ENCODE peak calls at places on chromosomes 4 and X, in five cellular contexts. M is psoas muscle; U is OCI-LY7; F is fibroblast of villous mesenchyme; D is CD4-positive, alpha-beta T cell. W is an unnamed sample.

GRCh38 chr4:53507671-53508286 is 83.5 kb downstream of the LNX1 start:
- DNase-seq in M (peak), U (no peak), F (peak), D (no peak), W (peak)

GRCh38 chr4:54683616-54684346 is 26.0 kb downstream of the KIT start:
- DNase-seq in M (no peak), U (peak), F (no peak), D (peak), W (peak)

GRCh38 chrX:10755477-10756334 is 135.3 kb upstream of the MID1 start:
- DNase-seq in M (no peak), U (no peak), F (peak), D (no peak), W (peak)

GRCh38 chr4:17577660-17578481 is 873 bp downstream of the LAP3 start:
- DNase-seq in M (peak), U (peak), F (peak), D (peak), W (peak)

GRCh38 chr4:85955614-85956295 is 404.1 kb downstream of the MAPK10 start:
- DNase-seq in M (no peak), U (no peak), F (peak), D (no peak), W (no peak)

GRCh38 chr4:153013202-153013988 is 77.3 kb downstream of the FHDC1 start:
- DNase-seq in M (no peak), U (no peak), F (no peak), D (no peak), W (no peak)

GRCh38 chr4:2767705-2768074 is 11.6 kb upstream of the TNIP2 start:
- DNase-seq in M (peak), U (no peak), F (no peak), D (no peak), W (no peak)

GRCh38 chrX:10483191-10483808 is 137.1 kb downstream of the MID1 start:
- DNase-seq in M (no peak), U (no peak), F (no peak), D (no peak), W (no peak)

GRCh38 chr4:121479801-121480200 is 99.0 kb upstream of the QRFPR start:
- DNase-seq in M (no peak), U (no peak), F (no peak), D (no peak), W (no peak)

GRCh38 chrX:115642895-115643530 is 82.0 kb downstream of the PLS3 start:
- DNase-seq in M (no peak), U (peak), F (peak), D (peak), W (peak)

GRCh38 chr4:165874799-165875371 is 1.8 kb downstream of the TLL1 start:
- DNase-seq in M (peak), U (no peak), F (no peak), D (no peak), W (no peak)

GRCh38 chr4:150578745-150579470 is 3.0 kb upstream of the MAB21L2 start:
- DNase-seq in M (no peak), U (no peak), F (no peak), D (no peak), W (peak)

GRCh38 chr4:55364691-55365346 is 18.8 kb downstream of the SRD5A3 start:
- DNase-seq in M (no peak), U (no peak), F (no peak), D (no peak), W (no peak)

GRCh38 chr4:7886250-7886973 is 53.2 kb downstream of the AFAP1 start:
- DNase-seq in M (no peak), U (no peak), F (peak), D (no peak), W (peak)

GRCh38 chr4:81466841-81467671 is 4.7 kb downstream of the RASGEF1B start:
- DNase-seq in M (no peak), U (peak), F (peak), D (peak), W (peak)

GRCh38 chr4:188841523-188841922 is 702.3 kb downstream of the TRIML1 start:
- DNase-seq in M (no peak), U (no peak), F (peak), D (no peak), W (peak)

GRCh38 chrX:136268051-136269048 is 17.1 kb upstream of the MAP7D3 start:
- DNase-seq in M (no peak), U (peak), F (peak), D (peak), W (peak)

GRCh38 chr4:114116861-114117260 is 137.4 kb upstream of the ARSJ start:
- DNase-seq in M (no peak), U (no peak), F (no peak), D (no peak), W (no peak)

GRCh38 chr4:139595989-139596679 is 40.1 kb upstream of the SETD7 start:
- DNase-seq in M (peak), U (no peak), F (no peak), D (no peak), W (peak)

GRCh38 chrX:53583571-53583970 is 102.9 kb downstream of the HUWE1 start:
- DNase-seq in M (no peak), U (no peak), F (no peak), D (no peak), W (no peak)

GRCh38 chr4:6907658-6908191 is 1.9 kb upstream of the TBC1D14 start:
- DNase-seq in M (no peak), U (peak), F (peak), D (no peak), W (peak)

GRCh38 chr4:168630445-168631187 is 133.8 kb downstream of the PALLD start:
- DNase-seq in M (no peak), U (no peak), F (peak), D (no peak), W (peak)

GRCh38 chrX:17414839-17415238 is 39.8 kb downstream of the NHS start:
- DNase-seq in M (no peak), U (no peak), F (no peak), D (no peak), W (no peak)

GRCh38 chr4:174154455-174154854 is 129.0 kb downstream of the FBXO8 start:
- DNase-seq in M (no peak), U (no peak), F (peak), D (no peak), W (peak)

GRCh38 chr4:41611881-41612871 is 74.2 kb downstream of the LIMCH1 start:
- DNase-seq in M (peak), U (no peak), F (no peak), D (no peak), W (peak)

GRCh38 chr4:111943796-111944203 is 201.5 kb upstream of the FAM241A start:
- DNase-seq in M (no peak), U (peak), F (peak), D (no peak), W (peak)

GRCh38 chrX:9374537-9374936 is 90.3 kb upstream of the TBL1X start:
- DNase-seq in M (no peak), U (no peak), F (peak), D (no peak), W (peak)

GRCh38 chr4:69781458-69782418 is 21.3 kb upstream of the SULT1B1 start:
- DNase-seq in M (no peak), U (no peak), F (no peak), D (no peak), W (no peak)

GRCh38 chr4:184388106-184388505 is 86.2 kb downstream of the IRF2 start:
- DNase-seq in M (no peak), U (no peak), F (no peak), D (no peak), W (no peak)

GRCh38 chr4:150390531-150390910 is 191.4 kb upstream of the MAB21L2 start:
- DNase-seq in M (no peak), U (no peak), F (no peak), D (no peak), W (no peak)

GRCh38 chr4:64718091-64718490 is 308.8 kb upstream of the TECRL start:
- DNase-seq in M (no peak), U (no peak), F (no peak), D (no peak), W (peak)

GRCh38 chr4:64715741-64716140 is 306.5 kb upstream of the TECRL start:
- DNase-seq in M (no peak), U (no peak), F (no peak), D (no peak), W (no peak)

DNA sequence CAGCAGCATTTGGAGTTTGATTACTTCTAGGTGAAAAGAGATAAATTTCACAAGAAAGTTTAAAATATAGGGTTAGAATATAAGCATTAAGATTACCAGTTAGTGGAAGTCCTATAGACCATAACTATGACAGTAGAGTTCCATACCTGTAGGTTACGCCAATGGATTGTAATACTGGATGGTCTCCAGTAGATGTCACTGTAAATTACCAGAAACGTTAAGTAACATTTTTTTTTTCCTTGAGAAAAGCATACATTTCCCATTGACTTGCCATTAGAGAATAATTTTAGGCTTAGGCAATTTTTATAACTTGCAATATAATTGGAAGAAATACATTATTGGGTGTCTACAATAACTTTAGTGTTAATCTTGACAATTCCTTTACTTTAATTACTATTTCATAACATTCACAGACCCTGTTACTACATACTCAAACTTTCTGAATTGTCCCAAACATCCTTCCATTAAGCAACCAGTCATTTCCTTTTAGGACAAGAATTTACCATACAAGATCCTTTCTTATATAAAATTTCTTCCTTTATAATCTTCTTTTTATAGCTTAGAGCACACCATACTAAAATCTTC is 304.1 kb upstream of the TECRL start:
- DNase-seq in M (no peak), U (peak), F (peak), D (no peak), W (peak)
- TF ChIP-seq CTCF in M (peak), U (peak), F (peak), D (peak), W (peak)

DNA sequence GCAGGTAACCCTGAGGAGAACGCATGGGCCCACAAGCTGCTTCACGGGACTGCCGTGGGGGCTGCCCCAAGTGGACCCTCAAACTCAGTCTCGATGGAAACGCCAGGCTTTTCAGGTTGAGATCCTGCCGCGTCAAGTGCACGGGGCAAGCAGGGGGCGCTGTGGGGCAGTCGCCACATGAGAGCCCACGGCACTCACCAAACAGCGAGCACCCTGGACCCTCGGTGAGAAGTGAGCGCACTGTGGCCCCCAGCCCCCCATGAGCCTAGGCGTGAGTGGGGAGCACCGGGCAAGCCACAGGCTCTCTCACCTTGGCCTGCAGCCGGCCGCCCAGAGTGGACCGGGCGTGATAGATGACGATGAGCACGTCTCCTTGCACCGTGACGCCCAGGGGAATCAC is 50.9 kb upstream of the CPLX1 start:
- DNase-seq in M (no peak), U (peak), F (peak), D (no peak), W (no peak)
- TF ChIP-seq CTCF in M (peak), U (peak), F (peak), D (no peak), W (peak)

DNA sequence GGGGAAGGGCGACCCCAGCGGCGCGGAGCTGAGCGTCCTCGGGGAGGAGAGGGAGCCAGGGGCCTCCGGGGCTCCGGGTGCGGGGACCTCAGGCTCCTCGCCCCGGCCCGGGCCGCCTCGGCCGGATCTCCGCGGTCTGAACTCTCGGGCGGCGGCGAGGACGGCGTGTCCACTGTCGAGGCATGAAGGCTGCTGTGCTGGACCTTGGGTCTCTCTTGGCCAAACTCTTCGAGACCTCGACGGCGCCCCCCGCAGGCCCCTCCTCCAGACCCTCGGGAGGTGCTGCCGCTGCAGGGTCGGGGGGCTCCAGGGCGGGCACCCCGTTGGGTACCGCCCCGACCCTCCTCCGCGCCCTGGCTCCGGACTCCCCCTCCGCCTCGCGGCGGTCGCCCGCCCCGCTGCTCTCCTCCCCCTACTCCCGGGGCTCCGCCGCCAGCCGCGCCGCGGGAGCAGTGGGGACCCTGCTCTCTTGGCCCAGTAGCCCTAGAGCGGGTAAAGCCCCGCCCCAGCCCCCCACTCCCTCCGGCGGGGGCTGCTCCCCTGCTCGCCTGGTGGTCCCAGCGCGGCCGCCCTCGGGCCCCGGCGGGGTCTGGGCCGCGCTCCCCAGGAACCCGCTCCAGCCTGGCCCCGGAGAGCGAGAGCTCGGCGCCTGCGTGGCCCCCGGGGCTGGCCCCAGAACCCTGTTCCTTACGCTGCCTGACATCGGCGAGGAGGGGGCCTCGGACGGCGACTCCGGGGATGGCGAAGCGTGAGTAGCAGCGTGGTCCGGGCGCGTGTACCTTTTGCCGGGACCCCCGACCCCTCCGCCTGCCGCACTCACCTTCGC is 604 bp downstream of the FAM149A start:
- DNase-seq in M (peak), U (no peak), F (no peak), D (no peak), W (peak)
- TF ChIP-seq CTCF in M (no peak), U (peak), F (no peak), D (no peak), W (no peak)

GRCh38 chr4:144955104-144955503 is 142.9 kb downstream of the ANAPC10 start:
- DNase-seq in M (no peak), U (no peak), F (no peak), D (no peak), W (no peak)
- TF ChIP-seq CTCF in M (no peak), U (peak), F (peak), D (no peak), W (peak)

DNA sequence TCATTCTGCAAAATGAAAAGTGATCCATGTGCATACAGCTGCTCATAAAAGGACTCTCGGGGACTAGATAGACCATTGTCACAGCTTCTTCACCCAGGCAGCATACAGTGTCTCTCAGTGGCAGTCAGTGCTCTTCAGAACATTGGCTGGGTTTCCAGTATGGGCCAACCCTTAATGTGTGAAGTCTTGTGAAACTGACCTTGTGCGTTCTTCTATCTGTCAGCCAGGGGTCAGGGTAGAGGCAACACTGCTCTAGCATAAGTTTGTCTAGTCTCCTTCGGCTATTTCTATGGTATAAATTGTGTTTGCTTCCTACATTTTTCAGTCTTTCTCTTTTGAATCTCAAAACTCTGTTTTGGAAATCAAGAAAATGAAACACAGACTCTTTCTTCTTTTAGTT is 37.0 kb upstream of the SMIM31 start:
- DNase-seq in M (no peak), U (peak), F (no peak), D (no peak), W (no peak)
- TF ChIP-seq CTCF in M (no peak), U (peak), F (no peak), D (no peak), W (no peak)

DNA sequence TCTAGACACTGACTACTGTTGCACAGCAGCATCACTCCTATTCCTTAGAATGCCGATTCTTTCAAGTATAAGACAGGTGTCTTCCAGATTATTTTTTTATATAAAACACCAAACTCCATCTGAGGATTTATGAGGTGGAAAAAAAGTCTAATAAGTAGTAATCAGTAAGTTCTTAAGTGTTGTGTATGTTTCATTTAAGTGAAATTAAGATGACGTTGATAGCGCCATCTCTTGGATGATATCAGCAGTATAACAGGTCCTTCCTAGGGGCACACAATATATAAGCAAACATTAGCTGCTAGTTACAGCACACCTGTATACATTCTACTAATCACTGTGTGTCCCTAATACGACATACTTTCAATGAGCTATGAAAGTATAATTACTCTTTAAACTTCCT is 99.6 kb upstream of the STS start:
- DNase-seq in M (no peak), U (no peak), F (no peak), D (no peak), W (no peak)
- TF ChIP-seq CTCF in M (no peak), U (peak), F (no peak), D (no peak), W (no peak)

GRCh38 chrX:152819732-152820131 is 10.8 kb downstream of the CETN2 start:
- DNase-seq in M (no peak), U (no peak), F (peak), D (no peak), W (peak)

GRCh38 chrX:152822383-152823086 is 8.0 kb downstream of the CETN2 start:
- DNase-seq in M (no peak), U (no peak), F (no peak), D (no peak), W (no peak)

GRCh38 chrX:152819271-152819670 is 11.3 kb downstream of the CETN2 start:
- DNase-seq in M (no peak), U (no peak), F (no peak), D (no peak), W (peak)

GRCh38 chrX:152823657-152824056 is 6.9 kb downstream of the CETN2 start:
- DNase-seq in M (no peak), U (no peak), F (no peak), D (no peak), W (no peak)

DNA sequence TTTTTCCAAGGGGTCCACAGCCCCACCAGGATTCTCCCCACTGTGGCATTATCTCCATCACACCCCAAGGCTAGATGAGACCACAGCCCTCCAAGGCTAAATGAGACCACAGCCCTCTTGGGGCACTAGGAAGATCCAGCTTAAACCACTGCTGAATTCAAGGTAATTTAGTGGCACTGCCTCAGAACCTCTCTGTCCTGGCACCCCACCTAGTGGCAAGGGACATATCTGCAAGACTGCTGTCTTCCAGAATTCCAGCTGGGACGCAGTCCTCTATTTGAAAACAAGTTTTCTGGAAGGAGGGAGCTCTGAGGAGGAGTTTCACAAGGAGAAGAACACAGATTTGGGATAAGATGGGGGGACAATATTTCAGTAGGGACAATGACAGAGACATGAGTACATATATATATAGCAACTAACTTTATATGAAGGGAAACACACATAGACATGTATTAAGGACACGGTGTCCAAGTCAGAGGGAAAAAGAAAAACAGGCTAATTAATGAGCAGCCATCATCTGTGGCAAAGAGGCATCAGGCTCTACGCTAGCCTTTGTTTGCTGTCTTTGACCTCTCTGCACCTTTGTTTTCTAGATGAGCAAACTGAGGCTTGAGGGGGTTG is 9.3 kb downstream of the CETN2 start:
- DNase-seq in M (no peak), U (peak), F (peak), D (no peak), W (peak)
- TF ChIP-seq CTCF in M (peak), U (peak), F (peak), D (no peak), W (peak)

GRCh38 chr4:72326692-72327632 is 242.1 kb downstream of the ADAMTS3 start:
- DNase-seq in M (no peak), U (peak), F (peak), D (no peak), W (peak)
- TF ChIP-seq CTCF in M (peak), U (peak), F (peak), D (peak), W (peak)

GRCh38 chr4:123093247-123093646 is 170.8 kb upstream of the NUDT6 start:
- DNase-seq in M (no peak), U (no peak), F (no peak), D (no peak), W (no peak)

GRCh38 chr4:123092603-123093002 is 170.2 kb upstream of the NUDT6 start:
- DNase-seq in M (no peak), U (no peak), F (no peak), D (no peak), W (no peak)

GRCh38 chr4:123090886-123091285 is 168.5 kb upstream of the NUDT6 start:
- DNase-seq in M (no peak), U (no peak), F (no peak), D (no peak), W (no peak)

DNA sequence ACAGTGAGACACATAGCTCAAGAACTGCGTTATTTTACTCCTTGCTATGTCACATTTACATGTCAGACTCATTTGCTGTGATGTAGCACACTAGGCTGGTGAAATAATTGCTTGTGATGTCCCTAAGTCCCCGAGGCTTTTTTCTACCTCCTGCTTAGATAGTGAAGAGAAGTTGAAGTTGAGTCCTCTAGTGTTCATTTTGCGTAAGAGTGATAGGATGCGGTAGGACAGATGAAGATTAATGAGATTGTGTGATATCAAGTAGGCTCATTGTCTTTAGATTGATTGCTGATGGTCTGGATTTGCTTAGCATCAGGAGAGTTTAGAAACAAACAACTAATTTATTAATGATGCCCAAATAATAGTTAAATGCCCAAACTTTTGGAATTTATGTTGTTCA is 173.6 kb upstream of the NUDT6 start:
- DNase-seq in M (no peak), U (peak), F (peak), D (no peak), W (peak)
- TF ChIP-seq CTCF in M (no peak), U (peak), F (peak), D (no peak), W (peak)

W was measured in choroid plexus epithelial cell.